ENCODE peak calls at places on chromosomes 5 and 9, in four cellular contexts. One of them, this sample, is unnamed.

GRCh38 chr5:169197343-169197742 is 103.6 kb downstream of the SLIT3 start:
- DNase-seq in endothelial cell: no peak
- DNase-seq in kidney glomerular epithelial cell: no peak
- DNase-seq in cardiac muscle cell: peak
- DNase-seq in this sample: no peak

GRCh38 chr5:96538831-96539250 is 105.8 kb upstream of the PCSK1 start:
- DNase-seq in endothelial cell: no peak
- DNase-seq in kidney glomerular epithelial cell: no peak
- DNase-seq in cardiac muscle cell: no peak
- DNase-seq in this sample: no peak

GRCh38 chr9:136729926-136730325 is 12.8 kb downstream of the LCN10 start:
- DNase-seq in endothelial cell: no peak
- DNase-seq in kidney glomerular epithelial cell: no peak
- DNase-seq in cardiac muscle cell: no peak
- DNase-seq in this sample: no peak

GRCh38 chr9:123622696-123623095 is 266.7 kb downstream of the CRB2 start:
- DNase-seq in endothelial cell: no peak
- DNase-seq in kidney glomerular epithelial cell: no peak
- DNase-seq in cardiac muscle cell: no peak
- DNase-seq in this sample: no peak

GRCh38 chr9:68947842-68948569 is 65.9 kb downstream of the PRKACG start:
- DNase-seq in endothelial cell: no peak
- DNase-seq in kidney glomerular epithelial cell: no peak
- DNase-seq in cardiac muscle cell: no peak
- DNase-seq in this sample: no peak

GRCh38 chr9:33023661-33024060 is 1.4 kb upstream of the DNAJA1 start:
- DNase-seq in endothelial cell: no peak
- DNase-seq in kidney glomerular epithelial cell: no peak
- DNase-seq in cardiac muscle cell: no peak
- DNase-seq in this sample: no peak

GRCh38 chr9:124392254-124392653 is 23.0 kb downstream of the PSMB7 start:
- DNase-seq in endothelial cell: no peak
- DNase-seq in kidney glomerular epithelial cell: no peak
- DNase-seq in cardiac muscle cell: no peak
- DNase-seq in this sample: no peak

GRCh38 chr9:134163374-134164196 is 779 bp downstream of the RNU6ATAC start:
- DNase-seq in endothelial cell: peak
- DNase-seq in kidney glomerular epithelial cell: peak
- DNase-seq in cardiac muscle cell: peak
- DNase-seq in this sample: no peak

GRCh38 chr5:132419517-132420468 is 50.3 kb downstream of the SLC22A5 start:
- DNase-seq in endothelial cell: peak
- DNase-seq in kidney glomerular epithelial cell: peak
- DNase-seq in cardiac muscle cell: peak
- DNase-seq in this sample: peak

GRCh38 chr5:82595083-82595482 is 316.9 kb upstream of the RPS23 start:
- DNase-seq in endothelial cell: no peak
- DNase-seq in kidney glomerular epithelial cell: no peak
- DNase-seq in cardiac muscle cell: no peak
- DNase-seq in this sample: no peak

GRCh38 chr5:179776413-179776938 is 17.3 kb upstream of the LTC4S start:
- DNase-seq in endothelial cell: no peak
- DNase-seq in kidney glomerular epithelial cell: no peak
- DNase-seq in cardiac muscle cell: no peak
- DNase-seq in this sample: no peak

GRCh38 chr5:152532714-152533113 is 127.6 kb upstream of the NMUR2 start:
- DNase-seq in endothelial cell: peak
- DNase-seq in kidney glomerular epithelial cell: peak
- DNase-seq in cardiac muscle cell: peak
- DNase-seq in this sample: peak

This sample was measured in Jurkat, Clone E6-1.